ENCODE peak calls at places on chromosomes 16 and 17, in four cellular contexts. A is GM12878, U is K562, F is HepG2. Q is an unnamed sample.

GRCh38 chr17:33674685-33675084 is 381.6 kb upstream of the ASIC2 start:
- DNase-seq in A (peak), U (peak), F (peak), Q (peak)

GRCh38 chr16:88963583-88963982 is 13.4 kb downstream of the CBFA2T3 start:
- DNase-seq in A (no peak), U (no peak), F (no peak), Q (no peak)

GRCh38 chr16:68750243-68750642 is 13.2 kb downstream of the CDH1 start:
- DNase-seq in A (no peak), U (no peak), F (no peak), Q (no peak)

GRCh38 chr16:3175157-3176153 is 12.5 kb upstream of the OR1F1 start:
- DNase-seq in A (no peak), U (peak), F (peak), Q (peak)

GRCh38 chr17:12922120-12922519 is 95.7 kb downstream of the ELAC2 start:
- DNase-seq in A (no peak), U (no peak), F (no peak), Q (no peak)

GRCh38 chr17:28366605-28367004 is 1.6 kb upstream of the SEBOX start:
- DNase-seq in A (no peak), U (peak), F (no peak), Q (no peak)

GRCh38 chr16:69941251-69942098 is 9.7 kb upstream of the CLEC18A start:
- DNase-seq in A (no peak), U (no peak), F (no peak), Q (no peak)

GRCh38 chr17:57886020-57886419 is 36.2 kb upstream of the MRPS23 start:
- DNase-seq in A (no peak), U (no peak), F (no peak), Q (no peak)

GRCh38 chr17:63406689-63407330 is 39.3 kb downstream of the CYB561 start:
- DNase-seq in A (peak), U (peak), F (peak), Q (peak)

GRCh38 chr16:73125860-73126259 is 77.9 kb upstream of the ZFHX3 start:
- DNase-seq in A (no peak), U (no peak), F (no peak), Q (no peak)

GRCh38 chr16:24074574-24074973 is 181.6 kb upstream of the CACNG3 start:
- DNase-seq in A (no peak), U (no peak), F (no peak), Q (no peak)

GRCh38 chr17:35879748-35880654 is at the start of gene CCL5:
- DNase-seq in A (peak), U (peak), F (no peak), Q (no peak)

GRCh38 chr16:53084141-53084541 is 29.4 kb downstream of the CHD9 start:
- DNase-seq in A (no peak), U (no peak), F (no peak), Q (no peak)

GRCh38 chr17:50326831-50327364 is 19.0 kb upstream of the XYLT2 start:
- DNase-seq in A (peak), U (no peak), F (no peak), Q (no peak)

GRCh38 chr17:19397556-19398041 is 10.6 kb upstream of the MFAP4 start:
- DNase-seq in A (no peak), U (no peak), F (peak), Q (no peak)

GRCh38 chr17:10171581-10171981 is 26.8 kb downstream of the GAS7 start:
- DNase-seq in A (no peak), U (no peak), F (no peak), Q (no peak)

GRCh38 chr16:81315271-81316175 is 761 bp downstream of the GAN start:
- DNase-seq in A (no peak), U (peak), F (peak), Q (peak)

GRCh38 chr17:31724026-31724425 is 135.0 kb downstream of the COPRS start:
- DNase-seq in A (no peak), U (no peak), F (no peak), Q (no peak)

GRCh38 chr17:31391496-31391949 is at the start of gene RAB11FIP4:
- DNase-seq in A (no peak), U (peak), F (no peak), Q (peak)

GRCh38 chr16:49939495-49939894 is 83.6 kb upstream of the ZNF423 start:
- DNase-seq in A (no peak), U (no peak), F (no peak), Q (no peak)

GRCh38 chr17:40699359-40699758 is 4.2 kb downstream of the KRT24 start:
- DNase-seq in A (no peak), U (no peak), F (no peak), Q (no peak)

GRCh38 chr16:58411736-58412614 is 19.7 kb downstream of the GINS3 start:
- DNase-seq in A (no peak), U (peak), F (no peak), Q (no peak)

GRCh38 chr16:77344306-77344705 is 90.5 kb downstream of the ADAMTS18 start:
- DNase-seq in A (no peak), U (no peak), F (no peak), Q (no peak)

GRCh38 chr16:49620158-49620867 is 235.6 kb downstream of the ZNF423 start:
- DNase-seq in A (no peak), U (peak), F (peak), Q (no peak)

GRCh38 chr17:35588196-35588920 is 1.2 kb downstream of the AP2B1 start:
- DNase-seq in A (no peak), U (peak), F (no peak), Q (no peak)

GRCh38 chr16:53787423-53787822 is 83.5 kb downstream of the FTO start:
- DNase-seq in A (no peak), U (no peak), F (no peak), Q (no peak)

DNA sequence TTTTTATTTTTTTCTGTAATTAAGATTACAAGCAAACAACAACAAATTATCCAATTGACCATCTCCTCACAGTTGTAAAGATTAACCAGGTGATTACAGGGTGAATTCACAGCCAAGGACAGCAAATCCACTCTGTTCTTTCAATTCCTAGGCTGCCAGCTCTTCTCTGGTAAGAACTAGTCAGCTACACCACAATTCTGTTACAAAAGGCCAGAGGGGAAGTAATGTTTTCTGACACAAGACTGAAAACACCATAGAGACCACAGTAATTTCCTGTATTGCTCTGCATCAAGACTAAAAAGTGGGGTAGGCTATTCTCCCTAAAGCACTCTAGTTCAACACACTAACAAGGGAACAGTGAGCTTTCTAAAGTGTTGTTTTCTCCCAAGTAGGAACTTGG is 10.6 kb downstream of the CA10 start:
- DNase-seq in A (no peak), U (no peak), F (no peak), Q (no peak)
- TF ChIP-seq FOXM1 in A (no peak), U (no peak), F (no peak), Q (no peak)

GRCh38 chr17:77834170-77835115 is 124.1 kb upstream of the TNRC6C start:
- DNase-seq in A (peak), U (peak), F (peak), Q (peak)
- TF ChIP-seq FOXK2 in A (no peak), U (no peak), F (no peak), Q (no peak)

GRCh38 chr17:81256616-81257015 is 17.5 kb downstream of the NDUFAF8 start:
- DNase-seq in A (no peak), U (no peak), F (no peak), Q (no peak)
- TF ChIP-seq TARDBP in A (no peak), U (no peak), F (no peak), Q (no peak)

GRCh38 chr17:607341-608060 is 107.1 kb downstream of the VPS53 start:
- DNase-seq in A (no peak), U (no peak), F (no peak), Q (no peak)

GRCh38 chr17:608911-609882 is 105.4 kb downstream of the VPS53 start:
- DNase-seq in A (peak), U (no peak), F (no peak), Q (no peak)

GRCh38 chr17:603405-604193 is 111.0 kb downstream of the VPS53 start:
- DNase-seq in A (no peak), U (peak), F (no peak), Q (no peak)

GRCh38 chr17:604719-605118 is 109.9 kb downstream of the VPS53 start:
- DNase-seq in A (no peak), U (no peak), F (no peak), Q (no peak)

DNA sequence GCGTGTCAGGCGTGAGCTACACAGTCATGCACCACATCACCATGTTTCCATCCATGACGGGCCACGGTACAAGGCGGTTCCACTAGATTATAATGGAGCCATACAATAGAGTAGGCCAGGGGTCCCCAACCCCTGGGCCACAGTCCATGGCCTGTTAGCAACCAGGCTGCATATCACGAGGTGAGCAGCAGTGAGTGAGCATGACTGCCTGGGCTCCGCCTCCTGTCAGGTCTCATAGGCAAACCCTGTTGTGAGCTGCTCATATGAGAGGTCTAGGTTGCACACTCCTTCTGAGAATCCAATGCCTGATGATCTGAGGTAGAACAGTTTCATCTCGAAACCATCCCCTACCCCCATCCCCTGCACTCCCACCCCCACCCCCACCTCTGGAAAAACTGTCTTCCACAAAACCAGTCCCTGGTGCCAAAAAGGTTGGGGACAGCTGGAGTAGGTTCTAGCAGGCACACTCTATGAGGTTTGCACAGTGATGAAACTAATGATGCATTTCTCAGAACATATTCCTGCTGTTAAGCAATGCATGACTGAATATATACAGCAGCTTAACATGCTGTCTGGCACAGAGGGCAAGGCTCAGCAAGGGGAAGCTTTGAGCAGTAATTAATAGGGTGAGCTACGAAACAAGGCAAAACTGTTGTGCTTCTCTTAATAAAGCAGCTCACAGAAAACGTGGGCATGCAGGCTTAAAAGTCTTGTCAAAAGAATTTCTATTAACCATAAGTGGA is 108.0 kb downstream of the VPS53 start:
- DNase-seq in A (no peak), U (no peak), F (no peak), Q (no peak)
- TF ChIP-seq FOXM1 in A (no peak), U (no peak), F (no peak), Q (no peak)

Q was measured in HEK293T.